ENCODE peak calls at places on chromosomes 3 and 15, in six cellular contexts. N, S, W, J, X and O are unnamed samples.
A peak's percentile ranks its signal among the peaks of the same experiment; 100 is the strongest.

GRCh38 chr3:151387443-151388241 is 3.1 kb upstream of the P2RY12 start:
- DNase-seq in N (peak; percentile 17), S (no peak), W (no peak), J (no peak), X (peak; percentile 63), O (no peak)

GRCh38 chr15:97761124-97761523 is 199.4 kb upstream of the ARRDC4 start:
- DNase-seq in N (no peak), S (no peak), W (no peak), J (no peak), X (no peak), O (no peak)

GRCh38 chr3:133841196-133841595 is 35.6 kb downstream of the SRPRB start:
- DNase-seq in N (no peak), S (no peak), W (no peak), J (no peak), X (no peak), O (peak; percentile 62)

GRCh38 chr15:57510647-57511046 is 81.1 kb upstream of the MYZAP start:
- DNase-seq in N (peak; percentile 71), S (peak; percentile 80), W (no peak), J (no peak), X (no peak), O (no peak)

GRCh38 chr3:108528459-108529231 is 18.2 kb upstream of the MYH15 start:
- DNase-seq in N (no peak), S (no peak), W (no peak), J (no peak), X (no peak), O (no peak)

GRCh38 chr3:6528951-6529350 is 332.0 kb upstream of the GRM7 start:
- DNase-seq in N (no peak), S (no peak), W (no peak), J (no peak), X (no peak), O (no peak)

GRCh38 chr3:100319951-100320350 is 14.6 kb upstream of the NIT2 start:
- DNase-seq in N (no peak), S (no peak), W (no peak), J (no peak), X (no peak), O (no peak)

GRCh38 chr15:100809151-100809550 is 70.5 kb upstream of the ALDH1A3 start:
- DNase-seq in N (no peak), S (no peak), W (no peak), J (no peak), X (no peak), O (no peak)

GRCh38 chr15:69074843-69075224 is 60.3 kb downstream of the NOX5 start:
- DNase-seq in N (no peak), S (no peak), W (peak; percentile 39), J (no peak), X (no peak), O (peak; percentile 27)

GRCh38 chr15:42273900-42274692 is 863 bp upstream of the TMEM87A start:
- DNase-seq in N (peak; percentile 56), S (peak; percentile 80), W (peak; percentile 50), J (peak; percentile 69), X (peak; percentile 93), O (peak; percentile 83)

GRCh38 chr3:149605902-149606301 is 51.9 kb downstream of the WWTR1 start:
- DNase-seq in N (no peak), S (no peak), W (no peak), J (no peak), X (no peak), O (no peak)

GRCh38 chr3:149600619-149601018 is 57.2 kb downstream of the WWTR1 start:
- DNase-seq in N (no peak), S (no peak), W (no peak), J (no peak), X (no peak), O (no peak)

GRCh38 chr3:149603126-149604074 is 54.4 kb downstream of the WWTR1 start:
- DNase-seq in N (no peak), S (no peak), W (no peak), J (no peak), X (no peak), O (no peak)

GRCh38 chr3:149608987-149609386 is 48.8 kb downstream of the WWTR1 start:
- DNase-seq in N (no peak), S (no peak), W (no peak), J (no peak), X (no peak), O (no peak)

DNA sequence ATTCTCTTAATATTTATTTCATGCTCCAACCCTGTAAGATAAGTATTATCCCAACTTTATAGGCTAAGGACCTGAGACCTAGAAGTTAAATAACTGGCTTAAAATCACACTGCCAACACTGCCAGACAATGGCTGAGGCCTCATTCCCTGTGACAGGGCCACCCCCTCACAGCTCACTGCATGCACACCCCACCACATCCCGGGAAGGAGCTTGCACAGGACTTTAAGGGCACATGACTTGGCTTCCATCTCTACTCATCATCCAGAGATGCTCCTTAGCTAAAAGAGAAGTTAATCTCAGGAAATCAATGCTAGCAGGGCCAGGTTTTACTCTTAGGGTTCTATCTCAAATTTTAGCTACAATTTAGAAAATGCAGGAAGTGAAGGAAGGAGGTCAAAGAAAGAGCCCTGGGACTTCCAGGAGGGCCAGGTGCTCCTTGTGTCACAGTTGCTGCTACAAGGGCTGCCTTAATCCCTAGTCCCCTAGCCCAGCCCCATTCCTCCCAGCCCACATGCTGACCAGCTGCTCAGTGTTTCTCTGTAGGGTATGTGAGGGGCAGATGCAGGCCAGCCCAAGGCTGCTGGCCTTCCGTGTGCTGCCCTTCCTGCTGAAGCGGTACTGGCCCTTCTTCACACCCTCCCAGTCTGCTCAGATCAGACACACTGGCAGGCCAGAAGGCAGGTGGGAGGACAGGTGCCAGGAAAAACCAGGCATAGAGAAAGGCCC is 53.5 kb downstream of the WWTR1 start:
- DNase-seq in N (no peak), S (no peak), W (peak; percentile 69), J (no peak), X (no peak), O (no peak)
- H3K4me3 ChIP-seq in N (no peak overlapping the region), S (no peak overlapping the region), W (no peak overlapping the region), J (no peak overlapping the region), X (no peak overlapping the region), O (no peak overlapping the region)

GRCh38 chr3:69744507-69744906 is 5.2 kb downstream of the MITF start:
- DNase-seq in N (no peak), S (no peak), W (no peak), J (no peak), X (no peak), O (no peak)
- H3K4me1 ChIP-seq in N (no peaks in the 10 kb centered on the region), S (no peaks in the 10 kb centered on the region), W (no peaks in the 10 kb centered on the region), J (no peaks in the 10 kb centered on the region), X (no peaks in the 10 kb centered on the region), O (no peaks in the 10 kb centered on the region)

GRCh38 chr3:4270726-4271125 is 32.4 kb upstream of the SETMAR start:
- DNase-seq in N (no peak), S (no peak), W (no peak), J (no peak), X (no peak), O (no peak)
- H3K4me3 ChIP-seq in N (no peak overlapping the region), S (no peak overlapping the region), W (no peak overlapping the region), J (no peak overlapping the region), X (no peak overlapping the region), O (no peak overlapping the region)

GRCh38 chr3:10389341-10389740 is 68.4 kb upstream of the SEC13 start:
- DNase-seq in N (no peak), S (no peak), W (no peak), J (no peak), X (peak; percentile 76), O (no peak)
- H3K4me1 ChIP-seq in N (no peaks in the 10 kb centered on the region), S (no peaks in the 10 kb centered on the region), W (no peaks in the 10 kb centered on the region), J (peaks cover 22% of the 10 kb centered on the region), X (peaks cover 66% of the 10 kb centered on the region), O (no peaks in the 10 kb centered on the region)

DNA sequence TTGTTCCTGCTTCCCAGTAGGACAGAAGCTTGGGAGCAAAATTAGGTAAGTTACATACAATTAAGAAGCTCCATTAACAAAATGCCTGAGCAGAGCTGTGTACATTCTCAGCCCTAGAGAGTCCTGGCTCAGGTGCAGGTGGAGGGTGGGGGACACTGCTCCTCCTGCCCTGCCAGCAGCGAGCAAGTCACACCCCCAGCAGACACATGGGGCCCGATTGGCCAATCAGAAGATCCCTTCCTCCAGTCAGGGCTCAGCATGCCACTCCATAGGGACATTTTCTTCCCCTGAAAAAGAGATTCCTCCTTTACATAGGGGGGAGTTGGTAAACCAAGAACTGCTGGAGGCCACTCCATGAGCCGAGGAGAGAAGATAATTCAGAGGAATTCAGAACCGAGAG is 62.1 kb downstream of the PLXNA1 start:
- DNase-seq in N (no peak), S (no peak), W (peak; percentile 49), J (no peak), X (peak; percentile 60), O (no peak)
- H3K4me3 ChIP-seq in N (no peak overlapping the region), S (no peak overlapping the region), W (peak overlapping the region; percentile 25), J (no peak overlapping the region), X (no peak overlapping the region), O (no peak overlapping the region)

GRCh38 chr3:146133436-146133835 is 27.5 kb downstream of the PLOD2 start:
- DNase-seq in N (no peak), S (no peak), W (no peak), J (no peak), X (no peak), O (no peak)

GRCh38 chr3:146138904-146139303 is 22.1 kb downstream of the PLOD2 start:
- DNase-seq in N (no peak), S (no peak), W (no peak), J (no peak), X (no peak), O (no peak)

GRCh38 chr3:146134348-146135117 is 26.5 kb downstream of the PLOD2 start:
- DNase-seq in N (no peak), S (no peak), W (no peak), J (no peak), X (peak; percentile 17), O (no peak)

GRCh38 chr3:146139586-146140110 is 21.3 kb downstream of the PLOD2 start:
- DNase-seq in N (no peak), S (no peak), W (no peak), J (no peak), X (no peak), O (no peak)

GRCh38 chr3:146136647-146137046 is 24.3 kb downstream of the PLOD2 start:
- DNase-seq in N (no peak), S (no peak), W (no peak), J (no peak), X (no peak), O (no peak)
- H3K4me1 ChIP-seq in N (no peaks in the 10 kb centered on the region), S (no peaks in the 10 kb centered on the region), W (no peaks in the 10 kb centered on the region), J (no peaks in the 10 kb centered on the region), X (no peaks in the 10 kb centered on the region), O (no peaks in the 10 kb centered on the region)